ENCODE peak calls at places on chromosomes 4 and X, in six cellular contexts. One of them, this sample, is unnamed. For H3K4me1, the result is how much of the 10 kb centered on the place peaks cover.

GRCh38 chrX:50596056-50596455 is 125.4 kb upstream of the DGKK start:
- DNase-seq in A549: no peak
- DNase-seq in pancreas: no peak
- DNase-seq in tibial nerve: no peak
- DNase-seq in uterus: no peak
- DNase-seq in A673: no peak
- DNase-seq in this sample: no peak

GRCh38 chrX:23803931-23804381 is 21.0 kb downstream of the SAT1 start:
- DNase-seq in A549: peak
- DNase-seq in pancreas: peak
- DNase-seq in tibial nerve: no peak
- DNase-seq in uterus: no peak
- DNase-seq in A673: peak
- DNase-seq in this sample: peak

GRCh38 chrX:84155938-84156337 is 32.1 kb downstream of the RPS6KA6 start:
- DNase-seq in A549: no peak
- DNase-seq in pancreas: no peak
- DNase-seq in tibial nerve: no peak
- DNase-seq in uterus: no peak
- DNase-seq in A673: no peak
- DNase-seq in this sample: no peak

GRCh38 chr4:39621582-39621981 is 17.1 kb downstream of the SMIM14 start:
- DNase-seq in A549: no peak
- DNase-seq in pancreas: peak
- DNase-seq in tibial nerve: no peak
- DNase-seq in uterus: peak
- DNase-seq in A673: peak
- DNase-seq in this sample: peak

GRCh38 chr4:15753786-15754185 is 24.3 kb upstream of the CD38 start:
- DNase-seq in A549: no peak
- DNase-seq in pancreas: no peak
- DNase-seq in tibial nerve: no peak
- DNase-seq in uterus: peak
- DNase-seq in A673: no peak
- DNase-seq in this sample: no peak

GRCh38 chr4:28686618-28687017 is 1826.0 kb downstream of the STIM2 start:
- DNase-seq in A549: peak
- DNase-seq in pancreas: peak
- DNase-seq in tibial nerve: no peak
- DNase-seq in uterus: no peak
- DNase-seq in A673: peak
- DNase-seq in this sample: no peak

GRCh38 chr4:127000090-127000489 is 632.7 kb upstream of the INTU start:
- DNase-seq in A549: no peak
- DNase-seq in pancreas: no peak
- DNase-seq in tibial nerve: no peak
- DNase-seq in uterus: no peak
- DNase-seq in A673: no peak
- DNase-seq in this sample: no peak

GRCh38 chr4:27027428-27027827 is 166.8 kb downstream of the STIM2 start:
- DNase-seq in A549: no peak
- DNase-seq in pancreas: no peak
- DNase-seq in tibial nerve: no peak
- DNase-seq in uterus: no peak
- DNase-seq in A673: no peak
- DNase-seq in this sample: no peak

GRCh38 chr4:25058796-25059195 is 28.1 kb upstream of the LGI2 start:
- DNase-seq in A549: no peak
- DNase-seq in pancreas: no peak
- DNase-seq in tibial nerve: no peak
- DNase-seq in uterus: no peak
- DNase-seq in A673: peak
- DNase-seq in this sample: no peak

GRCh38 chr4:153318696-153319320 is 25.7 kb upstream of the MND1 start:
- DNase-seq in A549: peak
- DNase-seq in pancreas: peak
- DNase-seq in tibial nerve: no peak
- DNase-seq in uterus: no peak
- DNase-seq in A673: peak
- DNase-seq in this sample: no peak

GRCh38 chr4:107619065-107619464 is 101.0 kb downstream of the PAPSS1 start:
- DNase-seq in A549: no peak
- DNase-seq in pancreas: no peak
- DNase-seq in tibial nerve: no peak
- DNase-seq in uterus: no peak
- DNase-seq in A673: peak
- DNase-seq in this sample: no peak

GRCh38 chr4:158816953-158817352 is 48.1 kb downstream of the FNIP2 start:
- DNase-seq in A549: no peak
- DNase-seq in pancreas: no peak
- DNase-seq in tibial nerve: no peak
- DNase-seq in uterus: no peak
- DNase-seq in A673: no peak
- DNase-seq in this sample: no peak

GRCh38 chr4:26522478-26522877 is 32.2 kb upstream of the CCKAR start:
- DNase-seq in A549: no peak
- DNase-seq in pancreas: no peak
- DNase-seq in tibial nerve: no peak
- DNase-seq in uterus: no peak
- DNase-seq in A673: peak
- DNase-seq in this sample: no peak

GRCh38 chrX:30865612-30866011 is 23.4 kb downstream of the TAB3 start:
- DNase-seq in A549: no peak
- DNase-seq in pancreas: no peak
- DNase-seq in tibial nerve: no peak
- DNase-seq in uterus: no peak
- DNase-seq in A673: no peak
- DNase-seq in this sample: no peak

GRCh38 chr4:160595646-160596045 is 1492.8 kb downstream of the RAPGEF2 start:
- DNase-seq in A549: no peak
- DNase-seq in pancreas: no peak
- DNase-seq in tibial nerve: no peak
- DNase-seq in uterus: no peak
- DNase-seq in A673: no peak
- DNase-seq in this sample: no peak

GRCh38 chrX:120281021-120281624 is 30.1 kb downstream of the TMEM255A start:
- DNase-seq in A549: no peak
- DNase-seq in pancreas: no peak
- DNase-seq in tibial nerve: no peak
- DNase-seq in uterus: no peak
- DNase-seq in A673: no peak
- DNase-seq in this sample: no peak

GRCh38 chr4:71025654-71026053 is 32.2 kb downstream of the DCK start:
- DNase-seq in A549: no peak
- DNase-seq in pancreas: no peak
- DNase-seq in tibial nerve: no peak
- DNase-seq in uterus: no peak
- DNase-seq in A673: no peak
- DNase-seq in this sample: no peak

GRCh38 chr4:41480985-41481384 is 57.0 kb upstream of the LIMCH1 start:
- DNase-seq in A549: no peak
- DNase-seq in pancreas: no peak
- DNase-seq in tibial nerve: no peak
- DNase-seq in uterus: no peak
- DNase-seq in A673: no peak
- DNase-seq in this sample: no peak

GRCh38 chrX:23554304-23554703 is 113.0 kb upstream of the PRDX4 start:
- DNase-seq in A549: peak
- DNase-seq in pancreas: no peak
- DNase-seq in tibial nerve: no peak
- DNase-seq in uterus: no peak
- DNase-seq in A673: peak
- DNase-seq in this sample: no peak

GRCh38 chr4:70564033-70564432 is 28.0 kb upstream of the AMBN start:
- DNase-seq in A549: no peak
- DNase-seq in pancreas: no peak
- DNase-seq in tibial nerve: no peak
- DNase-seq in uterus: no peak
- DNase-seq in A673: no peak
- DNase-seq in this sample: no peak

GRCh38 chr4:37549003-37549402 is 137.2 kb downstream of the RELL1 start:
- DNase-seq in A549: no peak
- DNase-seq in pancreas: no peak
- DNase-seq in tibial nerve: no peak
- DNase-seq in uterus: no peak
- DNase-seq in A673: peak
- DNase-seq in this sample: no peak

GRCh38 chr4:84264652-84265051 is 234.4 kb downstream of the NKX6-1 start:
- DNase-seq in A549: no peak
- DNase-seq in pancreas: no peak
- DNase-seq in tibial nerve: no peak
- DNase-seq in uterus: no peak
- DNase-seq in A673: no peak
- DNase-seq in this sample: no peak

GRCh38 chr4:14752341-14753046 is 249.8 kb upstream of the CPEB2 start:
- DNase-seq in A549: no peak
- DNase-seq in pancreas: no peak
- DNase-seq in tibial nerve: no peak
- DNase-seq in uterus: no peak
- DNase-seq in A673: no peak
- DNase-seq in this sample: no peak

GRCh38 chr4:14744346-14744745 is 257.9 kb upstream of the CPEB2 start:
- DNase-seq in A549: no peak
- DNase-seq in pancreas: no peak
- DNase-seq in tibial nerve: no peak
- DNase-seq in uterus: no peak
- DNase-seq in A673: peak
- DNase-seq in this sample: no peak

DNA sequence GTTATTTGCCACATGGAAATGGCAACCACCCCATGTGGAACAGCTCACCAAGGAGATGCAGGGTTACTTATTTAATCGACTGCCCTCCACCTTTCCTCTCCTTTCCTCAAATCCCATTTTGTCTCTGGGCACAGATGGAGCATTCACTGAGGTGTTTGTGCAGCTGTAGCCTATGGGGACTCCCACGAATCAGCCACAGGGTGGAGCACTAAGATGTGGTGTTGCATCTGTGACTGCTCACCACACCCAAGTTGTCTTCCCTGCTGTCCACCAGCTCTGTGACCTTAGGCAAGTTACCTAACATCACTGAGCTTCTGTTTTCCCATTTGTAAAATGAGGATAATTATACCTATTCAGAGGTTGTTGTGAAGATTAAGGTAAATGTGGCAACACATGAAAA is 252.4 kb upstream of the CPEB2 start:
- DNase-seq in A549: no peak
- DNase-seq in pancreas: peak
- DNase-seq in tibial nerve: no peak
- DNase-seq in uterus: no peak
- DNase-seq in A673: peak
- DNase-seq in this sample: peak
- TF ChIP-seq CTCF in A549: no peak
- TF ChIP-seq CTCF in pancreas: no peak
- TF ChIP-seq CTCF in tibial nerve: no peak
- TF ChIP-seq CTCF in uterus: no peak
- TF ChIP-seq CTCF in A673: peak
- TF ChIP-seq CTCF in this sample: no peak

DNA sequence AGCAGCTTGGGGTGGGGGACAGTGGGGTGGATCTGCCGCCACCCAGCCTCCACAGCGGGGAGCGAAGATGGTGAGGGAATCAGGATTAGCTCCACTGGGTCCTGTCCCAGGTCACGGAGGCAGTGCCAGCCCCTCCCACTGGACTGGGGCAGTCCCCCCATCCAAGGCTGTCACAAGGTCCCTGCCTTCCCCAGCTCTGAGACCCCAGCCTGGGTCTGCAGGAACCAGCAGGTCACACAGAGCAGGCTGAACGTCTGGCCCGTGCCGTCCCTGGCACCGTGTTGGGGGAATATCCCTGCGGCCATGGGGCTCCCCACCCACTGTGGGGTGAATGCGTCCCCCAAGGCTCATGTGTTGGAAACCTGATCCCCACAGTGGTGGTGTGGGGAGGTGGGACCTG is 62.6 kb downstream of the FAM53A start:
- DNase-seq in A549: no peak
- DNase-seq in pancreas: no peak
- DNase-seq in tibial nerve: no peak
- DNase-seq in uterus: no peak
- DNase-seq in A673: no peak
- DNase-seq in this sample: no peak
- H3K4me1 ChIP-seq in A549: under half
- H3K4me1 ChIP-seq in pancreas: under half
- H3K4me1 ChIP-seq in tibial nerve: under half
- H3K4me1 ChIP-seq in uterus: under half
- H3K4me1 ChIP-seq in A673: under half
- H3K4me1 ChIP-seq in this sample: under half

GRCh38 chrX:37646254-37646653 is 39.3 kb upstream of the XK start:
- DNase-seq in A549: no peak
- DNase-seq in pancreas: no peak
- DNase-seq in tibial nerve: no peak
- DNase-seq in uterus: no peak
- DNase-seq in A673: peak
- DNase-seq in this sample: no peak
- TF ChIP-seq CTCF in A549: no peak
- TF ChIP-seq CTCF in pancreas: no peak
- TF ChIP-seq CTCF in tibial nerve: no peak
- TF ChIP-seq CTCF in uterus: no peak
- TF ChIP-seq CTCF in A673: no peak
- TF ChIP-seq CTCF in this sample: no peak

DNA sequence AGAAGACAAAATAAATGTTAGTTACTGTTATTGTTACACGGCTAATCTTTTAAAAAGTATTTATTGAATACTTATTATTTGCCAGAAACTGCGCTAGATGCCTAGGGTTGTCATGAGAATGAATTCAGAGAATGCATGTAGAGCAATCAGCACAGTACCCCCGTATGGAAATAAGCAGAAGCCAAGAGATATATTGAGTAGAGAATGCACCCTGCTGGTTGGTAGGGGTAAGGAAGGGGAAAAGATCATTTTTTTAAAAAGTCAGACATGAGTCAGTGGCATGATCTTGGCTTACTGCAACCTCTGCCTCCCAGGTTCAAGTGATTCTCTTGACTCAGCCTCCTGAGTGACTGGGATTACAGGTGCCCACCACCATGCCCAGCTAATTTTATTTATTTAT is 13.1 kb upstream of the DRP2 start:
- DNase-seq in A549: peak
- DNase-seq in pancreas: no peak
- DNase-seq in tibial nerve: no peak
- DNase-seq in uterus: no peak
- DNase-seq in A673: peak
- DNase-seq in this sample: no peak
- H3K4me1 ChIP-seq in A549: under half
- H3K4me1 ChIP-seq in pancreas: under half
- H3K4me1 ChIP-seq in tibial nerve: under half
- H3K4me1 ChIP-seq in uterus: under half
- H3K4me1 ChIP-seq in A673: under half
- H3K4me1 ChIP-seq in this sample: under half

GRCh38 chrX:129318375-129318774 is 204.9 kb downstream of the SMARCA1 start:
- DNase-seq in A549: peak
- DNase-seq in pancreas: no peak
- DNase-seq in tibial nerve: no peak
- DNase-seq in uterus: no peak
- DNase-seq in A673: peak
- DNase-seq in this sample: no peak
- TF ChIP-seq CTCF in A549: peak
- TF ChIP-seq CTCF in pancreas: no peak
- TF ChIP-seq CTCF in tibial nerve: no peak
- TF ChIP-seq CTCF in uterus: no peak
- TF ChIP-seq CTCF in A673: peak
- TF ChIP-seq CTCF in this sample: no peak

GRCh38 chr4:110634320-110635154 is 11.7 kb upstream of the PITX2 start:
- DNase-seq in A549: no peak
- DNase-seq in pancreas: no peak
- DNase-seq in tibial nerve: no peak
- DNase-seq in uterus: no peak
- DNase-seq in A673: no peak
- DNase-seq in this sample: no peak
- H3K4me1 ChIP-seq in A549: under half
- H3K4me1 ChIP-seq in pancreas: under half
- H3K4me1 ChIP-seq in tibial nerve: under half
- H3K4me1 ChIP-seq in uterus: under half
- H3K4me1 ChIP-seq in A673: under half
- H3K4me1 ChIP-seq in this sample: under half

GRCh38 chr4:4328206-4328605 is 38.2 kb downstream of the ZBTB49 start:
- DNase-seq in A549: no peak
- DNase-seq in pancreas: no peak
- DNase-seq in tibial nerve: no peak
- DNase-seq in uterus: no peak
- DNase-seq in A673: no peak
- DNase-seq in this sample: no peak
- TF ChIP-seq CTCF in A549: no peak
- TF ChIP-seq CTCF in pancreas: no peak
- TF ChIP-seq CTCF in tibial nerve: no peak
- TF ChIP-seq CTCF in uterus: no peak
- TF ChIP-seq CTCF in A673: no peak
- TF ChIP-seq CTCF in this sample: no peak